ENCODE peak calls at places on chromosomes 1 and 21, in four cellular contexts. F is K562, A is GM12878, B is HL-60. O is an unnamed sample.

GRCh38 chr1:7424352-7424890 is 346.7 kb upstream of the VAMP3 start:
- DNase-seq in B (no peak), F (no peak), A (no peak), O (no peak)

GRCh38 chr1:185438936-185439335 is 121.9 kb upstream of the IVNS1ABP start:
- DNase-seq in F (no peak), A (no peak), B (no peak), O (no peak)

GRCh38 chr1:238777551-238777950 is 608.8 kb upstream of the CHRM3 start:
- DNase-seq in F (no peak), A (no peak), B (no peak), O (no peak)

GRCh38 chr1:167935252-167936067 is 1.0 kb upstream of the DCAF6 start:
- DNase-seq in F (no peak), A (no peak), B (no peak), O (no peak)

GRCh38 chr1:56255516-56256181 is 323.7 kb downstream of the PLPP3 start:
- DNase-seq in A (no peak), F (no peak), B (peak), O (no peak)

GRCh38 chr1:23555225-23555801 is 4.0 kb downstream of the ID3 start:
- DNase-seq in F (no peak), B (no peak), A (no peak), O (no peak)

GRCh38 chr1:225581193-225581592 is 71.7 kb downstream of the ENAH start:
- DNase-seq in F (no peak), A (no peak), B (no peak), O (no peak)

GRCh38 chr1:47752048-47752451 is 245.1 kb downstream of the TRABD2B start:
- DNase-seq in B (no peak), A (no peak), F (no peak), O (no peak)

GRCh38 chr1:202088216-202088615 is 34.5 kb upstream of the GPR37L1 start:
- DNase-seq in A (no peak), F (no peak), B (no peak), O (no peak)

GRCh38 chr1:55476445-55477015 is 261.4 kb upstream of the USP24 start:
- DNase-seq in A (no peak), B (no peak), F (no peak), O (no peak)

GRCh38 chr21:33402011-33402979 is 918 bp upstream of the IFNGR2 start:
- DNase-seq in B (peak), A (no peak), F (no peak), O (peak)

GRCh38 chr21:24897883-24898282 is 709.4 kb downstream of the MRPL39 start:
- DNase-seq in F (no peak), A (no peak), B (no peak), O (no peak)

GRCh38 chr21:43369124-43369523 is 57.8 kb downstream of the SIK1 start:
- DNase-seq in B (no peak), A (no peak), F (no peak), O (no peak)

GRCh38 chr1:168442931-168443330 is 100.9 kb downstream of the XCL2 start:
- DNase-seq in B (no peak), A (no peak), F (no peak), O (no peak)

GRCh38 chr1:26827663-26828062 is 1.2 kb downstream of the ZDHHC18 start:
- DNase-seq in F (no peak), A (no peak), B (no peak), O (no peak)

GRCh38 chr1:226590626-226591025 is 42.1 kb downstream of the STUM start:
- DNase-seq in F (no peak), A (no peak), B (no peak), O (no peak)

GRCh38 chr1:17780916-17781315 is 25.8 kb downstream of the ACTL8 start:
- DNase-seq in B (no peak), A (no peak), F (no peak), O (no peak)
- TF ChIP-seq POLR2AphosphoS5 in B (no peak), A (no peak), F (no peak), O (no peak)

GRCh38 chr1:183327429-183328290 is 90.5 kb downstream of the NMNAT2 start:
- DNase-seq in F (no peak), B (no peak), A (no peak), O (no peak)
- TF ChIP-seq SPI1 in F (no peak), B (no peak), A (no peak), O (no peak)

GRCh38 chr1:219792337-219793021 is 135.9 kb downstream of the SLC30A10 start:
- DNase-seq in F (no peak), A (no peak), B (no peak), O (no peak)
- TF ChIP-seq POLR2AphosphoS5 in F (no peak), A (no peak), B (no peak), O (no peak)

GRCh38 chr1:43772978-43773377 is 65.6 kb downstream of the ST3GAL3 start:
- DNase-seq in B (no peak), F (no peak), A (no peak), O (no peak)

GRCh38 chr1:43769350-43769908 is 62.1 kb downstream of the ST3GAL3 start:
- DNase-seq in A (no peak), B (no peak), F (no peak), O (no peak)

GRCh38 chr1:43768168-43768567 is 60.8 kb downstream of the ST3GAL3 start:
- DNase-seq in B (no peak), F (no peak), A (no peak), O (no peak)

GRCh38 chr1:43766818-43767525 is 59.6 kb downstream of the ST3GAL3 start:
- DNase-seq in A (peak), B (no peak), F (no peak), O (no peak)

DNA sequence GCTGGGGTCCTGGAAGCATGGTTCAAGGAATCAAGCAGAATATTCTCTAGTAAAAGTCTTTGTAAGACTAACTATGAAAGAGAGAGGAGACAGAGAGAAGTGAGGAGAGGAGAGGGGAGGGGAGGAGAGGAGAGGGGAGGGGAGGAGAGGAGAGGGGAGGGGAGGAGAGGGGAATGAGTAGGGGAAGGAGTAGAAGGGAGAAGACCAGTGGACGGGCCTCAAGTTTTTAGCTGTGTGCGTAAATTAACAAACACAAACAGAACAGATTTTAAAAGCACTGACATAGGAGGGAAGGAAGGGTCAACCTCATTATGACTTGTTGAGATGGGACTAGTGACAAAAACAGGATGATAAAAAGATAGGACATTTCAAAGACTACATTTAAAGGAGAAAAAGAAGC is 62.8 kb downstream of the ST3GAL3 start:
- DNase-seq in B (no peak), A (no peak), F (no peak), O (no peak)
- TF ChIP-seq SPI1 in B (no peak), A (no peak), F (no peak), O (no peak)

GRCh38 chr1:24688621-24689195 is 45.6 kb downstream of the SRRM1 start:
- DNase-seq in F (peak), A (no peak), B (no peak), O (peak)
- TF ChIP-seq POLR2AphosphoS5 in F (no peak), A (no peak), B (no peak), O (no peak)

GRCh38 chr1:230037261-230037660 is 29.8 kb upstream of the GALNT2 start:
- DNase-seq in A (no peak), B (no peak), F (no peak), O (no peak)
- TF ChIP-seq SPI1 in A (no peak), B (no peak), F (no peak), O (no peak)

GRCh38 chr1:37732111-37732780 is 32.7 kb downstream of the EPHA10 start:
- DNase-seq in F (no peak), A (no peak), B (no peak), O (no peak)

GRCh38 chr1:37739222-37739621 is 25.7 kb downstream of the EPHA10 start:
- DNase-seq in F (no peak), B (no peak), A (no peak), O (no peak)

GRCh38 chr1:37731312-37732019 is 33.5 kb downstream of the EPHA10 start:
- DNase-seq in B (no peak), F (no peak), A (no peak), O (no peak)

DNA sequence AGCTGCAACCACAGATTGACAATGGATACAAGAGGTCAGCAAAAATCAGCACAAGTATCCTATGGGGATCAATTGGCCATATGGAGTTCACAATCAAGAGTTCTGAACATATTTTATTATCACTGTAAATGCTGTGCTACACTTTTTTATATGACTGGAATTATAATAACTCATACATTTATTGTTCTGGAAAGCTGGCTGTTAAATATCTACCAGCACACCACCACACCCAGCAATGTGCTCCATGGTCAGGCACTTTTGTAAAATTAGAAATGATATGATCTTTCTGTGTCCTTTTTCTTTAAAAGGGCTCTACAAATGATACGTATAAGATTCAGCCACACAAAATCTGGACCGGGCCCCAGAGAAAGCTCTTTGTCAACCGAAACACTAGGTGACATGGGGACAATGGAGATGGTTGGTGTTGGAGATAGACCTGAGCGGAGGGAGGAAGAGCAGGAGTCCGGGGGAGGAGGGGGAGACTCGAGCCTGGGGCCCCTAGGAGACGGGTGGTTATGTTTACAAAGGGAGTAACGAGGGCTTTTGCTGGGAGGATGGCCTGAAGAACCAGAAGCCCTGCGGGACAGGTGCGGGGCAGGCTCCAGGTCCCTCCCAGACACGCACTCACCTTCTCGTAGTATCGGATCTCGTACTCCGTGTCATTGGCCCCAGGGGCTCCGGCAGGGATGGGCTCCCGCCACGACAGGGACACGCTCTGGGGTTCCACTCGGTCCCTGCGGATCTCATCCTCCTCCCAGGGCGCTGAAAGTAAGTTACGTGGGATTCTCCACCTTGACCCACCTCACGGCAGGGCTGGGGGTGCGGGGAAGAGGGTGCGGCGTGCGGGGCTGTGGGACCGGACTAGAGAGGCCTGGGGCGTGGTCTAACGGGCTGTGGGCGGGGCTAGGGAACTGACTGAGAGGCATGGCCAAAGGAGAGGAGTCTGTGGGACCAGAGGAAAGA is 30.0 kb downstream of the EPHA10 start:
- DNase-seq in A (no peak), B (no peak), F (peak), O (no peak)
- TF ChIP-seq POLR2AphosphoS5 in A (no peak), B (no peak), F (no peak), O (no peak)

DNA sequence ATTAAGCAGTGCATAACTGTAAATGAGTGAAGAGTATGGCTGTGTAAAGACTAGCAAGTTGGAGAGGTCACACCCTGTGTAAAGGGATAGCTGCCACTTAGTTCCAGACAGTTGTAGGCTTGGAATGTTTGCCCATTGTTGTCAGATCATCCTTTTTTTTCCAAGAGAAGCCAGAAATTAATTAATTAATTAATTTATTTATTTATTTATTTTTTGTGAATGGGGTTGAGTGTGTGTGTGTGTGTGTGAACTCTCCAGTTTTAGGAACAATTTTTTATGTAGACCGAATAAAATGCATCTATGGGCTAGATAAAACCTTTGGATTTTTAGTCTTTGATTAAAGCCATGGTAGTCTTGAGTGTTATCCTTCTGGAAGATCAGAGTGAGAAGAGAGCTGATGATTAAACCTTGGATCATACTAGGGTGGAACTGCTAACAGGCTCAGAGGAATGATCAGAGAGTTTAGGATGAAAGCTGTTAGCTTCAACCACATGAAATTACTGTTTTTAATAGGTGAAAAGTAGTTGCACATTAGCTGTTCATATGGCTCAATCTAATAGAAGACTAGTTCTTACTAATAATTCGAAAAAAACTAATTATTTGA is 58.4 kb downstream of the OSBPL9 start:
- DNase-seq in B (no peak), A (no peak), F (no peak), O (no peak)
- TF ChIP-seq SPI1 in B (no peak), A (no peak), F (no peak), O (no peak)

O was measured in GM12891.